ENCODE peak calls at places on chromosomes 2 and 18, in five cellular contexts. K, D, L, U and P are unnamed samples.

GRCh38 chr2:145752091-145752806 is 1232.3 kb upstream of the ZEB2 start:
- DNase-seq in U (peak; percentile 68), L (peak; percentile 35), K (no peak), D (peak; percentile 88), P (peak; percentile 68)

GRCh38 chr2:23698733-23699391 is 228.1 kb downstream of the ATAD2B start:
- DNase-seq in U (no peak), L (no peak), K (no peak), D (no peak), P (no peak)

GRCh38 chr18:72840109-72840508 is 27.7 kb downstream of the NETO1 start:
- DNase-seq in K (no peak), U (no peak), D (peak; percentile 35), L (no peak), P (no peak)

GRCh38 chr2:102368461-102369109 is 13.0 kb downstream of the IL18R1 start:
- DNase-seq in U (no peak), L (no peak), K (no peak), D (no peak), P (no peak)

GRCh38 chr2:153495725-153496124 is 17.2 kb upstream of the RPRM start:
- DNase-seq in D (no peak), K (no peak), U (no peak), L (no peak), P (no peak)

GRCh38 chr2:178457390-178457886 is 6.3 kb downstream of the PJVK start:
- DNase-seq in U (no peak), L (no peak), D (no peak), K (no peak), P (no peak)

GRCh38 chr2:97857553-97857952 is 138.2 kb downstream of the TMEM131 start:
- DNase-seq in K (no peak), U (no peak), L (no peak), D (no peak), P (no peak)

GRCh38 chr2:166494140-166494544 is at the start of gene SCN7A:
- DNase-seq in D (peak; percentile 53), L (no peak), U (peak; percentile 57), K (no peak), P (no peak)

GRCh38 chr2:200104015-200104414 is 148.6 kb downstream of the MAIP1 start:
- DNase-seq in D (no peak), U (no peak), L (peak; percentile 64), K (no peak), P (no peak)

GRCh38 chr18:32244863-32245262 is 55.0 kb downstream of the MEP1B start:
- DNase-seq in K (no peak), U (no peak), D (no peak), L (no peak), P (no peak)

GRCh38 chr2:148874868-148875341 is at the start of gene KIF5C:
- DNase-seq in K (peak; percentile 85), D (peak; percentile 35), L (peak; percentile 73), U (peak; percentile 97), P (peak; percentile 34)